ENCODE peak calls at places on chromosomes 1 and 21, in four cellular contexts. One of them, this sample, is unnamed.

GRCh38 chr1:23930861-23931471 is 17.8 kb upstream of the CNR2 start:
- DNase-seq in GM23338: no peak
- DNase-seq in GM13976: peak; percentile 54
- DNase-seq in stimulated activated CD4-positive, alpha-beta T cell treated with anti-CD3 and anti-CD28 coated beads, Interleukin-15, amount 100 ng/mL, for 1 hour: no peak
- DNase-seq in this sample: no peak

GRCh38 chr1:22971161-22972062 is 1.3 kb downstream of the LACTBL1 start:
- DNase-seq in GM23338: peak; percentile 14
- DNase-seq in GM13976: no peak
- DNase-seq in stimulated activated CD4-positive, alpha-beta T cell treated with anti-CD3 and anti-CD28 coated beads, Interleukin-15, amount 100 ng/mL, for 1 hour: no peak
- DNase-seq in this sample: peak; percentile 82

GRCh38 chr1:76219589-76219914 is 145.0 kb downstream of the ST6GALNAC3 start:
- DNase-seq in GM23338: no peak
- DNase-seq in GM13976: no peak
- DNase-seq in stimulated activated CD4-positive, alpha-beta T cell treated with anti-CD3 and anti-CD28 coated beads, Interleukin-15, amount 100 ng/mL, for 1 hour: no peak
- DNase-seq in this sample: no peak

GRCh38 chr1:88457197-88457596 is 226.9 kb upstream of the PKN2 start:
- DNase-seq in GM23338: no peak
- DNase-seq in GM13976: no peak
- DNase-seq in stimulated activated CD4-positive, alpha-beta T cell treated with anti-CD3 and anti-CD28 coated beads, Interleukin-15, amount 100 ng/mL, for 1 hour: no peak
- DNase-seq in this sample: no peak

GRCh38 chr1:63873751-63874150 is 99.9 kb downstream of the ROR1 start:
- DNase-seq in GM23338: no peak
- DNase-seq in GM13976: no peak
- DNase-seq in stimulated activated CD4-positive, alpha-beta T cell treated with anti-CD3 and anti-CD28 coated beads, Interleukin-15, amount 100 ng/mL, for 1 hour: no peak
- DNase-seq in this sample: no peak

GRCh38 chr1:172135076-172135672 is 285.3 kb upstream of the C1orf105 start:
- DNase-seq in GM23338: peak; percentile 75
- DNase-seq in GM13976: peak; percentile 6
- DNase-seq in stimulated activated CD4-positive, alpha-beta T cell treated with anti-CD3 and anti-CD28 coated beads, Interleukin-15, amount 100 ng/mL, for 1 hour: no peak
- DNase-seq in this sample: peak; percentile 17

GRCh38 chr1:169989246-169989645 is 85.2 kb downstream of the KIFAP3 start:
- DNase-seq in GM23338: no peak
- DNase-seq in GM13976: no peak
- DNase-seq in stimulated activated CD4-positive, alpha-beta T cell treated with anti-CD3 and anti-CD28 coated beads, Interleukin-15, amount 100 ng/mL, for 1 hour: no peak
- DNase-seq in this sample: no peak

GRCh38 chr1:168742386-168742785 is 13.4 kb upstream of the DPT start:
- DNase-seq in GM23338: no peak
- DNase-seq in GM13976: no peak
- DNase-seq in stimulated activated CD4-positive, alpha-beta T cell treated with anti-CD3 and anti-CD28 coated beads, Interleukin-15, amount 100 ng/mL, for 1 hour: no peak
- DNase-seq in this sample: peak; percentile 41

GRCh38 chr1:218945050-218945449 is 228.6 kb upstream of the LYPLAL1 start:
- DNase-seq in GM23338: no peak
- DNase-seq in GM13976: no peak
- DNase-seq in stimulated activated CD4-positive, alpha-beta T cell treated with anti-CD3 and anti-CD28 coated beads, Interleukin-15, amount 100 ng/mL, for 1 hour: no peak
- DNase-seq in this sample: no peak

GRCh38 chr1:12436345-12436658 is 181.7 kb downstream of the DHRS3 start:
- DNase-seq in GM23338: no peak
- DNase-seq in GM13976: no peak
- DNase-seq in stimulated activated CD4-positive, alpha-beta T cell treated with anti-CD3 and anti-CD28 coated beads, Interleukin-15, amount 100 ng/mL, for 1 hour: no peak
- DNase-seq in this sample: no peak

GRCh38 chr1:242670019-242670418 is 145.5 kb upstream of the PLD5 start:
- DNase-seq in GM23338: no peak
- DNase-seq in GM13976: no peak
- DNase-seq in stimulated activated CD4-positive, alpha-beta T cell treated with anti-CD3 and anti-CD28 coated beads, Interleukin-15, amount 100 ng/mL, for 1 hour: no peak
- DNase-seq in this sample: no peak

GRCh38 chr21:35547946-35548774 is 499.1 kb upstream of the RUNX1 start:
- DNase-seq in GM23338: no peak
- DNase-seq in GM13976: no peak
- DNase-seq in stimulated activated CD4-positive, alpha-beta T cell treated with anti-CD3 and anti-CD28 coated beads, Interleukin-15, amount 100 ng/mL, for 1 hour: no peak
- DNase-seq in this sample: no peak

GRCh38 chr21:42041711-42042110 is 29.4 kb upstream of the UMODL1 start:
- DNase-seq in GM23338: no peak
- DNase-seq in GM13976: no peak
- DNase-seq in stimulated activated CD4-positive, alpha-beta T cell treated with anti-CD3 and anti-CD28 coated beads, Interleukin-15, amount 100 ng/mL, for 1 hour: no peak
- DNase-seq in this sample: no peak

GRCh38 chr21:36282568-36283230 is 37.3 kb upstream of the MORC3 start:
- DNase-seq in GM23338: no peak
- DNase-seq in GM13976: no peak
- DNase-seq in stimulated activated CD4-positive, alpha-beta T cell treated with anti-CD3 and anti-CD28 coated beads, Interleukin-15, amount 100 ng/mL, for 1 hour: no peak
- DNase-seq in this sample: no peak

GRCh38 chr1:19054216-19054615 is 97.7 kb upstream of the IFFO2 start:
- DNase-seq in GM23338: no peak
- DNase-seq in GM13976: no peak
- DNase-seq in stimulated activated CD4-positive, alpha-beta T cell treated with anti-CD3 and anti-CD28 coated beads, Interleukin-15, amount 100 ng/mL, for 1 hour: no peak
- DNase-seq in this sample: no peak

GRCh38 chr1:40732756-40733301 is 41.3 kb downstream of the NFYC start:
- DNase-seq in GM23338: no peak
- DNase-seq in GM13976: no peak
- DNase-seq in stimulated activated CD4-positive, alpha-beta T cell treated with anti-CD3 and anti-CD28 coated beads, Interleukin-15, amount 100 ng/mL, for 1 hour: no peak
- DNase-seq in this sample: no peak

GRCh38 chr21:39720126-39720778 is 24.7 kb upstream of the IGSF5 start:
- DNase-seq in GM23338: peak; percentile 6
- DNase-seq in GM13976: no peak
- DNase-seq in stimulated activated CD4-positive, alpha-beta T cell treated with anti-CD3 and anti-CD28 coated beads, Interleukin-15, amount 100 ng/mL, for 1 hour: no peak
- DNase-seq in this sample: no peak

GRCh38 chr1:197994907-197995407 is 77.8 kb downstream of the LHX9 start:
- DNase-seq in GM23338: no peak
- DNase-seq in GM13976: no peak
- DNase-seq in stimulated activated CD4-positive, alpha-beta T cell treated with anti-CD3 and anti-CD28 coated beads, Interleukin-15, amount 100 ng/mL, for 1 hour: no peak
- DNase-seq in this sample: no peak

This sample was measured in WERI-Rb-1.